ENCODE peak calls at places on chromosome 1, in eight cellular contexts. One of them, this sample, is unnamed.
A peak's percentile ranks its signal among the peaks of the same experiment; 100 is the strongest.

GRCh38 chr1:232630047-232630893 is at the start of gene SIPA1L2:
- DNase-seq in tibial artery: peak; percentile 93
- DNase-seq in endodermal cell: peak; percentile 98
- DNase-seq in astrocyte: peak; percentile 81
- DNase-seq in H1: peak; percentile 98
- DNase-seq in cardiac muscle cell: peak; percentile 97
- DNase-seq in GM23338: peak; percentile 91
- DNase-seq in CD8-positive, alpha-beta T cell: peak; percentile 77
- DNase-seq in this sample: peak; percentile 92

GRCh38 chr1:205991237-205991636 is 12.0 kb downstream of the RAB7B start:
- DNase-seq in tibial artery: no peak
- DNase-seq in endodermal cell: no peak
- DNase-seq in astrocyte: peak; percentile 35
- DNase-seq in H1: no peak
- DNase-seq in cardiac muscle cell: no peak
- DNase-seq in GM23338: no peak
- DNase-seq in CD8-positive, alpha-beta T cell: no peak
- DNase-seq in this sample: no peak

GRCh38 chr1:21340230-21340564 is 49.9 kb upstream of the ECE1 start:
- DNase-seq in tibial artery: peak; percentile 61
- DNase-seq in endodermal cell: no peak
- DNase-seq in astrocyte: no peak
- DNase-seq in H1: no peak
- DNase-seq in cardiac muscle cell: no peak
- DNase-seq in GM23338: no peak
- DNase-seq in CD8-positive, alpha-beta T cell: no peak
- DNase-seq in this sample: no peak

GRCh38 chr1:172674831-172675613 is 16.1 kb downstream of the FASLG start:
- DNase-seq in tibial artery: no peak
- DNase-seq in endodermal cell: no peak
- DNase-seq in astrocyte: peak; percentile 20
- DNase-seq in H1: no peak
- DNase-seq in cardiac muscle cell: no peak
- DNase-seq in GM23338: no peak
- DNase-seq in CD8-positive, alpha-beta T cell: no peak
- DNase-seq in this sample: no peak

GRCh38 chr1:208437416-208437815 is 193.2 kb upstream of the PLXNA2 start:
- DNase-seq in tibial artery: no peak
- DNase-seq in endodermal cell: no peak
- DNase-seq in astrocyte: peak; percentile 19
- DNase-seq in H1: no peak
- DNase-seq in cardiac muscle cell: no peak
- DNase-seq in GM23338: no peak
- DNase-seq in CD8-positive, alpha-beta T cell: no peak
- DNase-seq in this sample: no peak

GRCh38 chr1:234938924-234939323 is 189.7 kb downstream of the TOMM20 start:
- DNase-seq in tibial artery: no peak
- DNase-seq in endodermal cell: no peak
- DNase-seq in astrocyte: no peak
- DNase-seq in H1: no peak
- DNase-seq in cardiac muscle cell: no peak
- DNase-seq in GM23338: no peak
- DNase-seq in CD8-positive, alpha-beta T cell: no peak
- DNase-seq in this sample: no peak

GRCh38 chr1:44072204-44072603 is 40.9 kb upstream of the SLC6A9 start:
- DNase-seq in tibial artery: no peak
- DNase-seq in endodermal cell: no peak
- DNase-seq in astrocyte: peak; percentile 98
- DNase-seq in H1: no peak
- DNase-seq in cardiac muscle cell: no peak
- DNase-seq in GM23338: no peak
- DNase-seq in CD8-positive, alpha-beta T cell: no peak
- DNase-seq in this sample: no peak

GRCh38 chr1:195909061-195909460 is 699.2 kb downstream of the KCNT2 start:
- DNase-seq in tibial artery: no peak
- DNase-seq in endodermal cell: no peak
- DNase-seq in astrocyte: no peak
- DNase-seq in H1: no peak
- DNase-seq in cardiac muscle cell: no peak
- DNase-seq in GM23338: no peak
- DNase-seq in CD8-positive, alpha-beta T cell: no peak
- DNase-seq in this sample: no peak

GRCh38 chr1:65890201-65890600 is 97.5 kb downstream of the PDE4B start:
- DNase-seq in tibial artery: no peak
- DNase-seq in endodermal cell: no peak
- DNase-seq in astrocyte: peak; percentile 15
- DNase-seq in H1: no peak
- DNase-seq in cardiac muscle cell: no peak
- DNase-seq in GM23338: no peak
- DNase-seq in CD8-positive, alpha-beta T cell: no peak
- DNase-seq in this sample: no peak

GRCh38 chr1:53367503-53368313 is 39.8 kb upstream of the LRP8 start:
- DNase-seq in tibial artery: peak; percentile 30
- DNase-seq in endodermal cell: peak; percentile 43
- DNase-seq in astrocyte: no peak
- DNase-seq in H1: peak; percentile 37
- DNase-seq in cardiac muscle cell: peak; percentile 80
- DNase-seq in GM23338: no peak
- DNase-seq in CD8-positive, alpha-beta T cell: peak; percentile 30
- DNase-seq in this sample: peak; percentile 53

GRCh38 chr1:240417317-240417716 is 194.6 kb downstream of the GREM2 start:
- DNase-seq in tibial artery: no peak
- DNase-seq in endodermal cell: no peak
- DNase-seq in astrocyte: no peak
- DNase-seq in H1: no peak
- DNase-seq in cardiac muscle cell: no peak
- DNase-seq in GM23338: no peak
- DNase-seq in CD8-positive, alpha-beta T cell: no peak
- DNase-seq in this sample: no peak

GRCh38 chr1:50158421-50158820 is 49.7 kb downstream of the ELAVL4 start:
- DNase-seq in tibial artery: no peak
- DNase-seq in endodermal cell: no peak
- DNase-seq in astrocyte: no peak
- DNase-seq in H1: no peak
- DNase-seq in cardiac muscle cell: no peak
- DNase-seq in GM23338: no peak
- DNase-seq in CD8-positive, alpha-beta T cell: no peak
- DNase-seq in this sample: no peak

GRCh38 chr1:20358761-20359263 is 68.1 kb downstream of the VWA5B1 start:
- DNase-seq in tibial artery: no peak
- DNase-seq in endodermal cell: no peak
- DNase-seq in astrocyte: peak; percentile 47
- DNase-seq in H1: no peak
- DNase-seq in cardiac muscle cell: peak; percentile 91
- DNase-seq in GM23338: no peak
- DNase-seq in CD8-positive, alpha-beta T cell: no peak
- DNase-seq in this sample: no peak

GRCh38 chr1:154988053-154988954 is 5.1 kb upstream of the LENEP start:
- DNase-seq in tibial artery: no peak
- DNase-seq in endodermal cell: no peak
- DNase-seq in astrocyte: no peak
- DNase-seq in H1: no peak
- DNase-seq in cardiac muscle cell: no peak
- DNase-seq in GM23338: no peak
- DNase-seq in CD8-positive, alpha-beta T cell: no peak
- DNase-seq in this sample: no peak

GRCh38 chr1:109849670-109850069 is 61.0 kb upstream of the CSF1 start:
- DNase-seq in tibial artery: no peak
- DNase-seq in endodermal cell: no peak
- DNase-seq in astrocyte: no peak
- DNase-seq in H1: peak; percentile 6
- DNase-seq in cardiac muscle cell: no peak
- DNase-seq in GM23338: no peak
- DNase-seq in CD8-positive, alpha-beta T cell: no peak
- DNase-seq in this sample: no peak

GRCh38 chr1:183227963-183228649 is 42.0 kb downstream of the LAMC2 start:
- DNase-seq in tibial artery: peak; percentile 43
- DNase-seq in endodermal cell: peak; percentile 94
- DNase-seq in astrocyte: no peak
- DNase-seq in H1: peak; percentile 88
- DNase-seq in cardiac muscle cell: peak; percentile 65
- DNase-seq in GM23338: peak; percentile 89
- DNase-seq in CD8-positive, alpha-beta T cell: no peak
- DNase-seq in this sample: no peak

GRCh38 chr1:37133276-37134145 is 99.2 kb upstream of the GRIK3 start:
- DNase-seq in tibial artery: no peak
- DNase-seq in endodermal cell: no peak
- DNase-seq in astrocyte: no peak
- DNase-seq in H1: no peak
- DNase-seq in cardiac muscle cell: no peak
- DNase-seq in GM23338: no peak
- DNase-seq in CD8-positive, alpha-beta T cell: no peak
- DNase-seq in this sample: no peak

GRCh38 chr1:37128091-37128490 is 93.8 kb upstream of the GRIK3 start:
- DNase-seq in tibial artery: no peak
- DNase-seq in endodermal cell: no peak
- DNase-seq in astrocyte: no peak
- DNase-seq in H1: no peak
- DNase-seq in cardiac muscle cell: no peak
- DNase-seq in GM23338: no peak
- DNase-seq in CD8-positive, alpha-beta T cell: no peak
- DNase-seq in this sample: no peak

GRCh38 chr1:37134599-37134998 is 100.3 kb upstream of the GRIK3 start:
- DNase-seq in tibial artery: no peak
- DNase-seq in endodermal cell: no peak
- DNase-seq in astrocyte: no peak
- DNase-seq in H1: no peak
- DNase-seq in cardiac muscle cell: no peak
- DNase-seq in GM23338: no peak
- DNase-seq in CD8-positive, alpha-beta T cell: no peak
- DNase-seq in this sample: no peak

GRCh38 chr1:37130221-37130948 is 96.1 kb upstream of the GRIK3 start:
- DNase-seq in tibial artery: no peak
- DNase-seq in endodermal cell: no peak
- DNase-seq in astrocyte: no peak
- DNase-seq in H1: no peak
- DNase-seq in cardiac muscle cell: no peak
- DNase-seq in GM23338: no peak
- DNase-seq in CD8-positive, alpha-beta T cell: no peak
- DNase-seq in this sample: no peak

GRCh38 chr1:37131281-37131680 is 97.0 kb upstream of the GRIK3 start:
- DNase-seq in tibial artery: no peak
- DNase-seq in endodermal cell: no peak
- DNase-seq in astrocyte: no peak
- DNase-seq in H1: no peak
- DNase-seq in cardiac muscle cell: no peak
- DNase-seq in GM23338: no peak
- DNase-seq in CD8-positive, alpha-beta T cell: no peak
- DNase-seq in this sample: no peak
- H3K4me3 ChIP-seq in tibial artery: no peak overlapping the region
- H3K4me3 ChIP-seq in endodermal cell: no peak overlapping the region
- H3K4me3 ChIP-seq in astrocyte: no peak overlapping the region
- H3K4me3 ChIP-seq in H1: no peak overlapping the region
- H3K4me3 ChIP-seq in cardiac muscle cell: no peak overlapping the region
- H3K4me3 ChIP-seq in GM23338: no peak overlapping the region
- H3K4me3 ChIP-seq in CD8-positive, alpha-beta T cell: no peak overlapping the region
- H3K4me3 ChIP-seq in this sample: no peak overlapping the region

GRCh38 chr1:220787069-220787614 is 429 bp downstream of the MTARC1 start:
- DNase-seq in tibial artery: no peak
- DNase-seq in endodermal cell: peak; percentile 90
- DNase-seq in astrocyte: no peak
- DNase-seq in H1: peak; percentile 81
- DNase-seq in cardiac muscle cell: no peak
- DNase-seq in GM23338: peak; percentile 75
- DNase-seq in CD8-positive, alpha-beta T cell: no peak
- DNase-seq in this sample: no peak
- H3K27ac ChIP-seq in tibial artery: peak overlapping the region; percentile 74
- H3K27ac ChIP-seq in endodermal cell: peak overlapping the region; percentile 35
- H3K27ac ChIP-seq in astrocyte: no peak overlapping the region
- H3K27ac ChIP-seq in H1: peak overlapping the region; percentile 63
- H3K27ac ChIP-seq in cardiac muscle cell: peak overlapping the region; percentile 66
- H3K27ac ChIP-seq in GM23338: peak overlapping the region; percentile 84
- H3K27ac ChIP-seq in CD8-positive, alpha-beta T cell: no peak overlapping the region
- H3K27ac ChIP-seq in this sample: peak overlapping the region; percentile 80

DNA sequence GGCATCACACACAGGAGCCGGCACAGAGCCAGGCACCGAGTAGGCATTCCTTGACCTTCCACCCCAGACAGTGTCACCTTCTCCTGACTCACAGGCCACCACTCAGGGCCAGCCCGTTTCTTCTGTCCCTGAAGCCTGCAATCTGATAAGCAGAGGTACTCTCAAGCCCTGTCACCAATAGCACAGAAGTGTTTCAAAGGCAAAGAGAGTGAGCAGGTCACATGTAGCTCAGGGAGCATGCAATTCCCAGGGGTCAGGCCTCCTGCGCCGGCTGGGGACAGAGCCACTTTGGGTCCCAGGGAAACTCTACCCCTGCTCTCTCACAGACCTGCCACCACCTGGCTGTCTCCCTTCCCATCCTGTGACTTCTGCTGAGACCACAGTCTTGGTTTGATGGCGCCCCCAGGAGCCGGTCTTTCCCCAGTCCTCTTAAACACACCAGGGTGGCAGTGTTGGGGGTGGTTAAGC is 13.2 kb downstream of the CAPN9 start:
- DNase-seq in tibial artery: no peak
- DNase-seq in endodermal cell: peak; percentile 78
- DNase-seq in astrocyte: no peak
- DNase-seq in H1: no peak
- DNase-seq in cardiac muscle cell: peak; percentile 74
- DNase-seq in GM23338: peak; percentile 47
- DNase-seq in CD8-positive, alpha-beta T cell: no peak
- DNase-seq in this sample: no peak
- TF ChIP-seq CTCF in tibial artery: no peak
- TF ChIP-seq CTCF in endodermal cell: peak; percentile 56
- TF ChIP-seq CTCF in astrocyte: no peak
- TF ChIP-seq CTCF in H1: peak; percentile 20
- TF ChIP-seq CTCF in cardiac muscle cell: no peak
- TF ChIP-seq CTCF in GM23338: peak; percentile 86
- TF ChIP-seq CTCF in CD8-positive, alpha-beta T cell: no peak
- TF ChIP-seq CTCF in this sample: no peak

GRCh38 chr1:39214998-39215873 is 10.7 kb downstream of the MACF1 start:
- DNase-seq in tibial artery: no peak
- DNase-seq in endodermal cell: peak; percentile 52
- DNase-seq in astrocyte: peak; percentile 39
- DNase-seq in H1: peak; percentile 47
- DNase-seq in cardiac muscle cell: peak; percentile 51
- DNase-seq in GM23338: no peak
- DNase-seq in CD8-positive, alpha-beta T cell: peak; percentile 20
- DNase-seq in this sample: no peak
- H3K4me3 ChIP-seq in tibial artery: peak overlapping the region; percentile 15
- H3K4me3 ChIP-seq in endodermal cell: peak overlapping the region; percentile 10
- H3K4me3 ChIP-seq in astrocyte: no peak overlapping the region
- H3K4me3 ChIP-seq in H1: no peak overlapping the region
- H3K4me3 ChIP-seq in cardiac muscle cell: peak overlapping the region; percentile 47
- H3K4me3 ChIP-seq in GM23338: no peak overlapping the region
- H3K4me3 ChIP-seq in CD8-positive, alpha-beta T cell: peak overlapping the region; percentile 54
- H3K4me3 ChIP-seq in this sample: peak overlapping the region; percentile 39

GRCh38 chr1:212412374-212412773 is 2.3 kb downstream of the PACC1 start:
- DNase-seq in tibial artery: no peak
- DNase-seq in endodermal cell: no peak
- DNase-seq in astrocyte: no peak
- DNase-seq in H1: no peak
- DNase-seq in cardiac muscle cell: no peak
- DNase-seq in GM23338: no peak
- DNase-seq in CD8-positive, alpha-beta T cell: no peak
- DNase-seq in this sample: no peak
- H3K27ac ChIP-seq in tibial artery: no peak overlapping the region
- H3K27ac ChIP-seq in endodermal cell: no peak overlapping the region
- H3K27ac ChIP-seq in astrocyte: no peak overlapping the region
- H3K27ac ChIP-seq in H1: no peak overlapping the region
- H3K27ac ChIP-seq in cardiac muscle cell: no peak overlapping the region
- H3K27ac ChIP-seq in GM23338: no peak overlapping the region
- H3K27ac ChIP-seq in CD8-positive, alpha-beta T cell: no peak overlapping the region
- H3K27ac ChIP-seq in this sample: no peak overlapping the region

GRCh38 chr1:13539683-13540082 is 25.9 kb upstream of the LRRC38 start:
- DNase-seq in tibial artery: no peak
- DNase-seq in endodermal cell: no peak
- DNase-seq in astrocyte: no peak
- DNase-seq in H1: no peak
- DNase-seq in cardiac muscle cell: no peak
- DNase-seq in GM23338: no peak
- DNase-seq in CD8-positive, alpha-beta T cell: no peak
- DNase-seq in this sample: no peak
- TF ChIP-seq CTCF in tibial artery: no peak
- TF ChIP-seq CTCF in endodermal cell: peak; percentile 50
- TF ChIP-seq CTCF in astrocyte: no peak
- TF ChIP-seq CTCF in H1: peak; percentile 17
- TF ChIP-seq CTCF in cardiac muscle cell: no peak
- TF ChIP-seq CTCF in GM23338: peak; percentile 28
- TF ChIP-seq CTCF in CD8-positive, alpha-beta T cell: no peak
- TF ChIP-seq CTCF in this sample: no peak